ENCODE peak calls at places on chromosome 22, in eight cellular contexts. F is right atrium auricular region; S is foreskin fibroblast; P is thoracic aorta; L is transverse colon; K is T-helper 1 cell; C is HTR-8/SVneo; U is stimulated activated CD4-positive, alpha-beta T cell treated with anti-CD3 and anti-CD28 coated beads, Interleukin-1b, Interleukin-23, amount 100 ng/mL, for 24 hours. V is an unnamed sample.

GRCh38 chr22:18970180-18970947 is 34.3 kb upstream of the PRODH start:
- DNase-seq in F (no peak), P (no peak), L (no peak), K (no peak), S (no peak), C (no peak), U (no peak), V (no peak)

GRCh38 chr22:45549739-45550138 is 47.1 kb downstream of the FBLN1 start:
- DNase-seq in C (no peak), K (no peak), P (no peak), L (no peak), U (no peak), F (no peak), S (no peak), V (no peak)

GRCh38 chr22:49023161-49023878 is 804.4 kb downstream of the BRD1 start:
- DNase-seq in F (no peak), C (no peak), U (no peak), K (no peak), L (no peak), S (no peak), P (no peak), V (no peak)

GRCh38 chr22:44424867-44425351 is 73.1 kb downstream of the RTL6 start:
- DNase-seq in S (no peak), P (no peak), F (no peak), K (no peak), C (no peak), L (no peak), U (no peak), V (no peak)

GRCh38 chr22:39942433-39943213 is 17.6 kb upstream of the TMA7B start:
- DNase-seq in C (no peak), S (no peak), L (no peak), U (no peak), P (no peak), F (no peak), K (no peak), V (no peak)

GRCh38 chr22:25169278-25170031 is 30.2 kb upstream of the CRYBB3 start:
- DNase-seq in K (no peak), U (no peak), F (no peak), P (no peak), L (no peak), S (no peak), C (no peak), V (no peak)

GRCh38 chr22:29377979-29378378 is 10.4 kb downstream of the AP1B1 start:
- DNase-seq in L (no peak), S (no peak), K (no peak), P (no peak), F (no peak), C (no peak), U (no peak), V (no peak)

GRCh38 chr22:41951898-41952474 is at the start of gene SMIM45:
- DNase-seq in L (no peak), F (no peak), S (no peak), K (no peak), C (no peak), U (no peak), P (no peak), V (no peak)

GRCh38 chr22:43293259-43293658 is 49.9 kb downstream of the SCUBE1 start:
- DNase-seq in P (no peak), K (no peak), S (peak; percentile 84), F (no peak), L (peak; percentile 58), U (no peak), C (no peak), V (no peak)

GRCh38 chr22:20027966-20028854 is 7.3 kb downstream of the TANGO2 start:
- DNase-seq in L (no peak), C (no peak), K (no peak), U (no peak), P (no peak), S (no peak), F (no peak), V (no peak)

GRCh38 chr22:43173976-43174720 is 12.8 kb downstream of the TTLL12 start:
- DNase-seq in P (no peak), S (no peak), K (no peak), L (no peak), C (no peak), U (no peak), F (no peak), V (no peak)

GRCh38 chr22:39559456-39560105 is 11.0 kb upstream of the CACNA1I start:
- DNase-seq in U (no peak), C (peak; percentile 48), K (no peak), F (no peak), L (no peak), P (no peak), S (peak; percentile 19), V (no peak)

GRCh38 chr22:22748297-22748743 is 103.9 kb downstream of the GGTLC2 start:
- DNase-seq in S (peak; percentile 45), C (peak; percentile 11), K (no peak), U (no peak), F (peak; percentile 72), P (no peak), L (peak; percentile 54), V (no peak)

GRCh38 chr22:46162771-46163170 is 12.4 kb downstream of the PPARA start:
- DNase-seq in P (no peak), S (no peak), U (no peak), K (no peak), F (no peak), C (no peak), L (no peak), V (no peak)

GRCh38 chr22:50192825-50193204 is 7.1 kb downstream of the TRABD start:
- DNase-seq in L (peak; percentile 64), U (no peak), C (no peak), F (no peak), S (no peak), P (no peak), K (no peak), V (no peak)

GRCh38 chr22:45754822-45755221 is 83.2 kb downstream of the ATXN10 start:
- DNase-seq in F (no peak), C (no peak), P (no peak), U (no peak), S (no peak), K (no peak), L (no peak), V (no peak)

GRCh38 chr22:22684605-22685561 is 40.5 kb downstream of the GGTLC2 start:
- DNase-seq in K (no peak), C (no peak), U (no peak), P (no peak), L (peak; percentile 58), S (peak; percentile 84), F (no peak), V (peak; percentile 42)

GRCh38 chr22:48925450-48925849 is 902.2 kb downstream of the BRD1 start:
- DNase-seq in L (no peak), F (peak; percentile 53), C (no peak), U (no peak), S (no peak), K (no peak), P (no peak), V (no peak)

GRCh38 chr22:17191163-17191562 is 28.1 kb downstream of the ADA2 start:
- DNase-seq in P (no peak), L (no peak), F (no peak), K (no peak), S (peak; percentile 20), U (no peak), C (no peak), V (no peak)

GRCh38 chr22:40593460-40594273 is 42.9 kb downstream of the MRTFA start:
- DNase-seq in L (no peak), K (no peak), C (no peak), P (no peak), U (no peak), F (no peak), S (no peak), V (no peak)

GRCh38 chr22:39583066-39583667 is 12.6 kb downstream of the CACNA1I start:
- DNase-seq in K (no peak), P (no peak), F (no peak), L (no peak), S (no peak), C (no peak), U (no peak), V (no peak)

GRCh38 chr22:32996702-32997101 is 61.5 kb downstream of the SYN3 start:
- DNase-seq in S (no peak), L (peak; percentile 10), C (peak; percentile 15), U (no peak), P (peak; percentile 25), F (peak; percentile 90), K (no peak), V (no peak)

GRCh38 chr22:43826142-43827093 is 14.3 kb upstream of the EFCAB6 start:
- DNase-seq in U (no peak), F (no peak), K (no peak), P (no peak), C (peak; percentile 17), S (peak; percentile 49), L (no peak), V (no peak)

GRCh38 chr22:45318558-45319318 is 9.0 kb downstream of the FAM118A start:
- DNase-seq in L (no peak), F (no peak), S (no peak), P (no peak), C (no peak), U (no peak), K (peak; percentile 62), V (no peak)

GRCh38 chr22:49873228-49873940 is 19.7 kb downstream of the ZBED4 start:
- DNase-seq in C (no peak), U (no peak), S (no peak), K (no peak), L (no peak), P (no peak), F (no peak), V (no peak)

GRCh38 chr22:30863161-30863833 is 105.3 kb downstream of the MORC2 start:
- DNase-seq in U (no peak), L (no peak), C (no peak), S (no peak), K (no peak), P (no peak), F (no peak), V (peak; percentile 4)

GRCh38 chr22:40524392-40525249 is 111.9 kb downstream of the MRTFA start:
- DNase-seq in S (no peak), P (no peak), U (no peak), L (no peak), F (no peak), C (no peak), K (no peak), V (no peak)

GRCh38 chr22:22216450-22216959 is 28.1 kb upstream of the VPREB1 start:
- DNase-seq in C (no peak), K (no peak), L (no peak), P (no peak), U (no peak), S (no peak), F (no peak), V (no peak)

GRCh38 chr22:43270314-43270908 is 72.8 kb downstream of the SCUBE1 start:
- DNase-seq in U (no peak), S (no peak), F (no peak), K (no peak), L (peak; percentile 56), C (no peak), P (no peak), V (peak; percentile 65)

GRCh38 chr22:45742866-45743450 is 71.3 kb downstream of the ATXN10 start:
- DNase-seq in K (no peak), U (no peak), F (no peak), S (peak; percentile 72), L (no peak), C (peak; percentile 14), P (no peak), V (no peak)

GRCh38 chr22:37215890-37216289 is 3.6 kb upstream of the SSTR3 start:
- DNase-seq in S (no peak), U (no peak), P (no peak), F (no peak), L (no peak), K (no peak), C (no peak), V (no peak)

GRCh38 chr22:32331918-32332725 is 25.5 kb upstream of the RFPL3 start:
- DNase-seq in C (no peak), U (no peak), S (no peak), L (peak; percentile 2), F (peak; percentile 36), P (no peak), K (no peak), V (no peak)

GRCh38 chr22:22756109-22756508 is 111.7 kb downstream of the GGTLC2 start:
- DNase-seq in S (no peak), F (no peak), U (no peak), C (no peak), L (no peak), P (no peak), K (no peak), V (no peak)